ENCODE peak calls at places on chromosome 17, in seven cellular contexts. M, S, A, D, N, X and O are unnamed samples.

GRCh38 chr17:75514299-75515228 is 773 bp downstream of the CASKIN2 start:
- DNase-seq in N (no peak), S (no peak), X (peak), M (peak), A (peak), D (no peak), O (no peak)

GRCh38 chr17:74546586-74546985 is 671 bp upstream of the CD300C start:
- DNase-seq in D (no peak), S (no peak), X (no peak), A (no peak), M (no peak), N (no peak), O (no peak)

GRCh38 chr17:59401725-59402124 is 70.3 kb downstream of the YPEL2 start:
- DNase-seq in S (no peak), D (no peak), M (no peak), X (no peak), N (no peak), A (peak), O (no peak)

GRCh38 chr17:81306491-81306890 is 11.4 kb upstream of the SLC38A10 start:
- DNase-seq in A (no peak), S (no peak), D (no peak), N (no peak), X (no peak), M (no peak), O (no peak)

GRCh38 chr17:74280093-74280513 is 6.1 kb downstream of the DNAI2 start:
- DNase-seq in X (no peak), A (no peak), M (no peak), S (peak), N (peak), D (no peak), O (no peak)

GRCh38 chr17:74723891-74724290 is 11.2 kb upstream of the CD300LF start:
- DNase-seq in X (no peak), N (no peak), S (no peak), A (no peak), M (no peak), D (no peak), O (no peak)

GRCh38 chr17:66691644-66692500 is 143.0 kb upstream of the CACNG5 start:
- DNase-seq in X (no peak), S (no peak), N (no peak), M (no peak), A (no peak), D (no peak), O (no peak)

GRCh38 chr17:67218385-67218950 is 26.5 kb downstream of the HELZ start:
- DNase-seq in N (no peak), A (no peak), X (no peak), M (no peak), S (no peak), D (no peak), O (no peak)

GRCh38 chr17:51371732-51372151 is 111.4 kb downstream of the UTP18 start:
- DNase-seq in S (no peak), N (no peak), M (no peak), D (peak), A (peak), X (peak), O (no peak)

GRCh38 chr17:147796-148740 is 10.7 kb downstream of the SCGB1C2 start:
- DNase-seq in D (no peak), M (peak), S (peak), N (no peak), A (no peak), X (no peak), O (peak)

GRCh38 chr17:74133726-74134125 is 69.8 kb upstream of the RPL38 start:
- DNase-seq in M (no peak), X (no peak), A (no peak), D (no peak), S (no peak), N (no peak), O (no peak)

GRCh38 chr17:77449908-77450741 is 309.4 kb downstream of the SEC14L1 start:
- DNase-seq in M (peak), D (no peak), A (peak), N (no peak), X (peak), S (peak), O (no peak)
- H3K4me3 ChIP-seq in M (peak), D (no peak), A (no peak), N (peak), X (peak), S (peak), O (no peak)

GRCh38 chr17:4944554-4945175 is 3.7 kb downstream of the PFN1 start:
- DNase-seq in S (no peak), D (no peak), X (no peak), M (no peak), N (no peak), A (no peak), O (no peak)

GRCh38 chr17:4945176-4945943 is 3.0 kb downstream of the PFN1 start:
- DNase-seq in S (peak), N (peak), D (peak), A (peak), X (no peak), M (peak), O (peak)

GRCh38 chr17:4946312-4946976 is 1.9 kb downstream of the PFN1 start:
- DNase-seq in X (no peak), D (no peak), S (no peak), A (no peak), N (no peak), M (peak), O (no peak)

GRCh38 chr17:4947010-4947410 is 1.3 kb downstream of the PFN1 start:
- DNase-seq in A (peak), M (peak), N (no peak), D (no peak), S (no peak), X (no peak), O (no peak)

DNA sequence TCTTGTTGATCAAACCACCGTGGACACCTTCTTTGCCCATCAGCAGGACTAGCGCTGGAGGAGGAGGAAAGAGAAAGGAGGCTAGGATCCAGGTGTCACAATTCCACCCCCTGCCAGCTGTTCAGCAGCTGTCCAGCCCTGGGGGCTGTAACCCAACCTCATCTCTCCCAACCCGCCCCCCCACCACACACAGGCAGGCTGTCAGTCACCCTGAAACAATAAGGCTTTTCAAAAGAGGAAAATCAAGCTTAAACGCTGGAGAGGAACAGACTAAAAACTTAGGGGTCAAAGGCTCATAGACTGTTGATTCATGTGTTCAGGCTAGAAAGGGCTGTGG is 2.4 kb downstream of the PFN1 start:
- DNase-seq in M (no peak), A (no peak), X (no peak), N (no peak), D (no peak), S (no peak), O (no peak)
- H3K4me3 ChIP-seq in M (no peak), A (peak), X (peak), N (peak), D (peak), S (peak), O (no peak)

GRCh38 chr17:37769050-37769449 is 24.2 kb upstream of the HNF1B start:
- DNase-seq in X (no peak), A (no peak), S (no peak), D (no peak), N (no peak), M (no peak), O (no peak)

GRCh38 chr17:37779554-37779953 is 34.7 kb upstream of the HNF1B start:
- DNase-seq in M (no peak), N (no peak), X (no peak), A (no peak), D (peak), S (no peak), O (no peak)

GRCh38 chr17:37770631-37771518 is 26.0 kb upstream of the HNF1B start:
- DNase-seq in X (peak), M (no peak), D (no peak), S (peak), A (peak), N (peak), O (no peak)

GRCh38 chr17:37772982-37773381 is 28.1 kb upstream of the HNF1B start:
- DNase-seq in S (no peak), A (no peak), M (no peak), D (no peak), N (no peak), X (no peak), O (no peak)

DNA sequence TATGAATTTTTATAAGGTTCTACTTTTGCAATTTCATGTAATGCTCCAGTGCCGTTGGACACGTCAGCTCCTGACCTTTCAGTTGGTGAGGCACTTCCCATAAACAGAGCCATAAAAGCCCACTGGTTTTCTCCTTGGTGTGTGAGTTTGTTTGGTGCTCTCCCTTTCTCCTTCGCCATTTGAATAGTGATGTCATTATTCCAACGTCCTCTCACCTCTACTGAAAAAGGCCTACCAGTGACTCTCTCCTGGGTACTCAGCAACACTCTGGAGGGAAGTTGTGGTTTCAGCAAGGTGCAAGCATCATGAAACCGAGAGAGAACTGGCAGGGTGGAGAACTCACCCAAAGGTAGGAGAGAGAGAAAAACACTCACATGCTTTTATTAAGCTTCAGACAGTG is 29.6 kb upstream of the HNF1B start:
- DNase-seq in X (no peak), A (no peak), S (no peak), D (no peak), M (no peak), N (no peak), O (no peak)
- H3K4me3 ChIP-seq in X (no peak), A (no peak), S (no peak), D (no peak), M (no peak), N (no peak), O (no peak)

GRCh38 chr17:77424585-77425344 is 284.0 kb downstream of the SEC14L1 start:
- DNase-seq in X (no peak), A (no peak), D (no peak), M (peak), N (no peak), S (peak), O (peak)
- H3K4me3 ChIP-seq in X (no peak), A (no peak), D (no peak), M (no peak), N (no peak), S (peak), O (no peak)

DNA sequence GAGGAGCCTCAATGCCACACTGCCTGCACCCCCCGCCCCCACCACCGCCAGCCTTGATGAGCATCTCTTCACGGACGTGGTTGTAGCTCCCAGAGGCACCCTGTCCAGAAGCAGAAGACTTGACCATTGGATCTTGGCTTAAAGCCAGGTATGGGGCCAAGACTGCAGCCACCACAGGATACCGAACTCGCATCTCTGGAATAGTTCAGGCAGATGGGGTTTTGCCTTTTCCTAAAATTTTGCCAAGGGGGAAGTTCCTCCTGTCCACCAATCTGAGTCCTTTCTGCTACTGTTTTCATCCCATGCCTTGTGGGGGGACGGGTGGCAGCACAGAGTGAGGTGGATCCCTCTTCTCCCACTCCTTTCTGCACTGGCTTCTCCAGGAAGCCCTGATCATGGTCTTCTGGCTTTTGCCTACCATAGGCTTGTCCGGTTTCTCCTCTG is 939 bp downstream of the CORO6 start:
- DNase-seq in M (no peak), N (no peak), D (no peak), A (no peak), X (no peak), S (no peak), O (no peak)
- H3K4me3 ChIP-seq in M (peak), N (no peak), D (peak), A (no peak), X (peak), S (peak), O (peak)

DNA sequence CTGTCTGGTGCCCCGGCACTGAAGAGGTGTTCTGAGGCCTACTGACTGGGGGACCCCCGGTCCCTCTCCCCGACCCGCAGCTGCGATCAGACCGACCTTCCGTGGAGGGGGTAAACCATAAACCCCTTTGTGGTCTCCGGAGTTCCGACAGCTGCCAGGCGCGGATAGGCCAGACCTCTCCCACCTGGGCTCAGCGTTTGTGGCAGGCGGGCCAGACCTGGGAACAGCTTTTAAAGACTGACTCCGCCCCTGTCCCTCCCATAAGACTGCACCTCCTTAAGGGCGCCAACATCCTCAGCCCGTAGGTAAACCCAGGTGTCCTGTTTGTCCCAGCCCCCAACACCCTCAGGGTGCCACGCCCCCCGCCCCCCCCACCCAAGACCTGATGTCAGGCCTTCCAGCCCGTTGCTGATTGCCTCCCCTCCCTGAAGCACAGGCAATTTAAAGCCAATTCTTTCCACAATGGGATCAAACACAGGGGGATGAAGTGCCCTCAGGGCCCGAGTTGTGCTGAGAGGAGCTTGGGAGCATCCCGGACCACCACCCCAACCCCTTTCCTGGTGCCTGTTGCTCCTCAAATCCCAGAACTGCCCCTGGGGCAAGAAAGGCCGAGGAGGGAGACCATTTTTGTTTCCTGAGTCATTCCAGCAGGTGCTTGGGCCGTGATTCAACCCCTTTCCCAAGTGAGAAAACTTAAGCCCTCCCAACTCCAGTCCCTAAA is at the start of gene SOX15:
- DNase-seq in M (no peak), A (peak), S (no peak), X (no peak), D (no peak), N (no peak), O (no peak)
- H3K4me3 ChIP-seq in M (peak), A (peak), S (peak), X (no peak), D (peak), N (no peak), O (peak)

DNA sequence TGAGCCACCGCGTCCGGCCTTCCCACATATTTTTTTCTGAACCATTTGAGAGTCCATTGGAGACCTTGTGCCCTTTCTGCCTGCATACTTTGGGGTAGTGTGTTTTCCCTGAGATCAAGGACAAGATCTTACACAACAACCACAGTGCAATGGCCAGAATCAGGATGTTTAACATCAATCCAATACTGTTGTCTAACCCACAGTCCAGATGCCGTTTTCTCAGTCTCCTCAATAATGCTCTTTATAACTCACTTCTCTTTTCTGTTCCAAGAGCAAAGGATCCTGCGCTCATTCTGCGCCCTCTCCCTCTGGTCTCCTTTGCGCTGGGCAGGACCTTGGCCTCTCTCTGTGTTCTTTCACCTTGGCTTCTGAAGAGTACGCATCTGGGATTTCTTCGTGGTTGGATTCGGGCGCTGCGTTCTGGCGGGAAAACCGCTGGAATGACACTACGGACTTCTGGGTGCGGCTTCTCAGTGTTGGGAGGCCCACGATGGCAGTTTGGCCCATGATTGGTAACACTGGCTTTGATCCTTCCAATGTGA is 16.6 kb downstream of the CBX4 start:
- DNase-seq in D (no peak), A (no peak), N (no peak), X (no peak), M (no peak), S (no peak), O (no peak)
- H3K4me3 ChIP-seq in D (no peak), A (no peak), N (no peak), X (no peak), M (no peak), S (no peak), O (no peak)

GRCh38 chr17:70105154-70105553 is 30.1 kb downstream of the KCNJ16 start:
- DNase-seq in D (no peak), N (no peak), S (no peak), M (no peak), X (no peak), A (no peak), O (no peak)
- H3K4me3 ChIP-seq in D (no peak), N (no peak), S (no peak), M (no peak), X (no peak), A (no peak), O (no peak)

DNA sequence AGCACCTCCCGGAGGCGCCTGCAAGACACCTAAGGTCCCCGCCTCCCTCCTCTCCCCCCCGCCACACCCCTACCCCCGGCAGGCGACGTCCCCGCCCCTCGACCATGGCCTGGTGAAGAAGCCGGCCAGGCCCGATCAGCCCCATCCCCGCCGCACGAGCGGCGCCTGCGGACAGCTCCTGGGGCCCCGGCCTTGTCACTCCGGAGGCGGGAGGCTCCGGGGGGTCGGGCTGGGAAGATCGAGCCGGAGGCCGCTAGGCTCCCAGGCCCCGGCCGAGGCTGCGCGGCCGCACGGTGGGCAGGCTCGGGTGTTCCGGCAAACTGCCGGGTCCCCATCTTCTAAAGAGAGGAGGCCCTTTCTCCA is 386 bp upstream of the ACE start:
- DNase-seq in X (peak), M (no peak), A (peak), D (no peak), S (no peak), N (no peak), O (no peak)
- H3K4me3 ChIP-seq in X (peak), M (peak), A (peak), D (peak), S (peak), N (peak), O (peak)